ENCODE peak calls at places on chromosomes 12 and 14, in nine cellular contexts. Q, N, A, F, I, T, L, Y and V are unnamed samples.

GRCh38 chr12:32906407-32907165 is 10.0 kb upstream of the PKP2 start:
- DNase-seq in I (no peak), F (no peak), T (no peak), L (no peak), Y (no peak), Q (no peak), A (no peak), N (no peak), V (no peak)

GRCh38 chr14:95480109-95480886 is 36.2 kb downstream of the SYNE3 start:
- DNase-seq in T (peak; percentile 82), L (no peak), I (no peak), A (peak; percentile 30), F (peak; percentile 51), Y (peak; percentile 59), N (peak; percentile 92), Q (peak; percentile 55), V (peak; percentile 47)

GRCh38 chr14:104228716-104229620 is 90.6 kb downstream of the KIF26A start:
- DNase-seq in A (no peak), N (no peak), I (no peak), F (no peak), Y (no peak), T (no peak), Q (no peak), L (no peak), V (no peak)

GRCh38 chr12:31728289-31728916 is 418 bp downstream of the AMN1 start:
- DNase-seq in Q (no peak), T (no peak), Y (no peak), L (no peak), I (no peak), F (no peak), A (peak; percentile 53), N (peak; percentile 45), V (no peak)

GRCh38 chr12:67447180-67447579 is 178.0 kb downstream of the CAND1 start:
- DNase-seq in A (no peak), L (no peak), F (no peak), I (no peak), T (no peak), N (no peak), Y (no peak), Q (no peak), V (no peak)

GRCh38 chr14:101843665-101844064 is 82.2 kb downstream of the PPP2R5C start:
- DNase-seq in N (no peak), L (no peak), T (peak; percentile 80), I (no peak), Y (no peak), Q (no peak), A (peak; percentile 80), F (peak; percentile 42), V (peak; percentile 31)

GRCh38 chr14:28661171-28661772 is 105.3 kb upstream of the FOXG1 start:
- DNase-seq in A (no peak), L (no peak), T (no peak), Y (no peak), F (no peak), Q (peak; percentile 8), I (no peak), N (no peak), V (no peak)

GRCh38 chr12:114013601-114014345 is 47.6 kb upstream of the RBM19 start:
- DNase-seq in A (no peak), L (peak; percentile 17), N (no peak), Q (peak; percentile 16), T (no peak), F (no peak), I (peak; percentile 1), Y (peak; percentile 10), V (no peak)

GRCh38 chr14:63164108-63164683 is 40.0 kb upstream of the RHOJ start:
- DNase-seq in A (no peak), T (no peak), I (no peak), Q (no peak), Y (no peak), F (no peak), L (no peak), N (no peak), V (no peak)

GRCh38 chr12:128486951-128487350 is 220.0 kb downstream of the TMEM132C start:
- DNase-seq in Q (no peak), Y (no peak), I (no peak), L (no peak), N (no peak), A (no peak), T (no peak), F (no peak), V (no peak)

GRCh38 chr12:47017041-47017713 is 62.2 kb upstream of the PCED1B start:
- DNase-seq in Q (no peak), T (no peak), I (no peak), A (no peak), Y (no peak), N (no peak), F (no peak), L (no peak), V (no peak)

GRCh38 chr14:74427651-74428050 is 1.6 kb upstream of the SYNDIG1L start:
- DNase-seq in I (no peak), L (no peak), F (no peak), A (no peak), Y (no peak), T (no peak), Q (no peak), N (no peak), V (no peak)

GRCh38 chr12:26124491-26125450 is at the start of gene BHLHE41:
- DNase-seq in I (no peak), A (peak; percentile 16), Q (peak; percentile 70), Y (no peak), L (peak; percentile 57), F (no peak), T (no peak), N (peak; percentile 85), V (no peak)

GRCh38 chr12:2668816-2669215 is 126.0 kb upstream of the FKBP4 start:
- DNase-seq in F (no peak), L (no peak), Q (no peak), A (no peak), N (no peak), Y (no peak), T (no peak), I (no peak), V (no peak)

GRCh38 chr14:71289536-71289935 is 382.3 kb downstream of the PCNX1 start:
- DNase-seq in A (no peak), N (no peak), F (no peak), Q (no peak), I (no peak), L (no peak), Y (no peak), T (no peak), V (no peak)

GRCh38 chr12:64175254-64175945 is 46.7 kb downstream of the KICS2 start:
- DNase-seq in I (no peak), N (no peak), Q (no peak), F (no peak), Y (no peak), L (no peak), T (no peak), A (no peak), V (no peak)

GRCh38 chr12:22215467-22216253 is 118.8 kb downstream of the ST8SIA1 start:
- DNase-seq in Q (no peak), A (no peak), N (no peak), F (no peak), L (no peak), Y (no peak), I (no peak), T (no peak), V (no peak)

GRCh38 chr12:56590237-56590830 is 39.8 kb downstream of the BAZ2A start:
- DNase-seq in F (no peak), Q (peak; percentile 23), N (no peak), T (no peak), I (no peak), Y (no peak), L (no peak), A (peak; percentile 37), V (no peak)

GRCh38 chr14:61872452-61872851 is 110.2 kb downstream of the SNAPC1 start:
- DNase-seq in N (no peak), Q (no peak), I (no peak), L (no peak), Y (no peak), A (no peak), F (no peak), T (no peak), V (no peak)

GRCh38 chr14:78721756-78722455 is 551.7 kb downstream of the NRXN3 start:
- DNase-seq in N (no peak), Y (no peak), Q (no peak), L (no peak), T (no peak), I (no peak), A (no peak), F (no peak), V (no peak)

GRCh38 chr12:123931686-123932321 is 40.8 kb downstream of the CCDC92 start:
- DNase-seq in I (no peak), F (peak; percentile 34), N (no peak), Q (no peak), Y (no peak), A (peak; percentile 66), T (peak; percentile 69), L (no peak), V (no peak)